ENCODE peak calls at places on chromosomes 5 and 9, in nine cellular contexts. Y is KBM-7; S is AML-193; E is BJ; F is AG08395; B is amniotic stem cell; A is activated naive CD8-positive, alpha-beta T cell treated with anti-CD3 and anti-CD28 coated beads for 36 hours; L is HT-29; O is left ventricle myocardium superior. V is an unnamed sample.

GRCh38 chr9:97938081-97938644 is at the start of gene HEMGN:
- DNase-seq in B (no peak), Y (peak; percentile 69), L (no peak), S (no peak), E (no peak), O (no peak), A (no peak), F (no peak), V (peak; percentile 53)

GRCh38 chr9:111316796-111317195 is 13.2 kb downstream of the OR2K2 start:
- DNase-seq in F (peak; percentile 9), S (no peak), B (no peak), L (no peak), E (peak; percentile 41), Y (no peak), O (no peak), A (no peak), V (no peak)

GRCh38 chr5:55918097-55919035 is 67.2 kb downstream of the IL31RA start:
- DNase-seq in A (peak; percentile 17), Y (no peak), E (no peak), F (no peak), L (no peak), O (no peak), S (no peak), B (no peak), V (peak; percentile 52)

GRCh38 chr9:134678671-134679443 is 37.3 kb downstream of the COL5A1 start:
- DNase-seq in E (no peak), B (no peak), F (no peak), L (no peak), Y (no peak), O (peak; percentile 20), S (no peak), A (no peak), V (no peak)

GRCh38 chr9:13279284-13280162 is at the start of gene MPDZ:
- DNase-seq in F (peak; percentile 80), B (no peak), A (no peak), S (no peak), O (peak; percentile 89), L (no peak), Y (no peak), E (no peak), V (peak; percentile 2)

GRCh38 chr5:15929616-15930303 is 249.8 kb downstream of the MARCHF11 start:
- DNase-seq in E (peak; percentile 42), B (no peak), F (peak; percentile 83), S (no peak), L (no peak), Y (no peak), A (no peak), O (no peak), V (no peak)

GRCh38 chr5:138470322-138471285 is 5.3 kb downstream of the EGR1 start:
- DNase-seq in L (no peak), A (no peak), F (no peak), O (no peak), E (no peak), Y (no peak), B (no peak), S (no peak), V (no peak)

GRCh38 chr5:73136277-73136606 is 15.9 kb downstream of the TMEM171 start:
- DNase-seq in A (no peak), Y (no peak), S (no peak), B (no peak), E (no peak), F (no peak), L (no peak), O (no peak), V (no peak)

GRCh38 chr5:68994645-68995044 is 99.2 kb upstream of the SLC30A5 start:
- DNase-seq in L (no peak), O (no peak), Y (no peak), A (no peak), E (no peak), F (no peak), B (no peak), S (no peak), V (no peak)

GRCh38 chr5:77775773-77776605 is at the start of gene TBCA:
- DNase-seq in Y (peak; percentile 97), F (peak; percentile 94), S (peak; percentile 84), O (peak; percentile 93), A (peak; percentile 96), B (peak; percentile 66), E (peak; percentile 63), L (peak; percentile 87), V (peak; percentile 88)

GRCh38 chr5:179819296-179820126 is 1.2 kb upstream of the SQSTM1 start:
- DNase-seq in S (no peak), A (peak; percentile 66), F (peak; percentile 38), E (no peak), B (no peak), L (peak; percentile 83), O (peak; percentile 78), Y (peak; percentile 47), V (peak; percentile 68)

GRCh38 chr5:72472666-72473422 is 34.4 kb downstream of the ZNF366 start:
- DNase-seq in L (no peak), O (no peak), S (peak; percentile 8), Y (peak; percentile 82), E (no peak), A (no peak), F (no peak), B (no peak), V (no peak)

GRCh38 chr5:15598294-15598902 is 98.4 kb downstream of the FBXL7 start:
- DNase-seq in O (no peak), A (no peak), Y (peak; percentile 30), F (no peak), B (no peak), E (no peak), L (peak; percentile 64), S (no peak), V (peak; percentile 10)

GRCh38 chr9:128053560-128053959 is 13.6 kb downstream of the NAIF1 start:
- DNase-seq in E (no peak), Y (peak; percentile 38), B (no peak), F (no peak), L (no peak), O (no peak), A (no peak), S (peak; percentile 94), V (no peak)

GRCh38 chr5:107361945-107362344 is 308.8 kb downstream of the EFNA5 start:
- DNase-seq in Y (no peak), L (no peak), E (no peak), A (no peak), B (no peak), O (no peak), S (peak; percentile 74), F (no peak), V (no peak)

GRCh38 chr5:22908129-22908528 is 55.0 kb upstream of the CDH12 start:
- DNase-seq in B (no peak), S (no peak), E (no peak), Y (no peak), L (no peak), F (no peak), O (no peak), A (no peak), V (no peak)

GRCh38 chr9:121213136-121213806 is 11.6 kb upstream of the RAB14 start:
- DNase-seq in B (peak; percentile 54), O (peak; percentile 93), A (peak; percentile 74), S (peak; percentile 75), E (peak; percentile 34), F (peak; percentile 91), L (peak; percentile 97), Y (peak; percentile 93), V (peak; percentile 83)

GRCh38 chr9:113580041-113580953 is 116.8 kb downstream of the RGS3 start:
- DNase-seq in O (peak; percentile 82), S (peak; percentile 83), F (no peak), Y (no peak), E (no peak), A (peak; percentile 58), L (peak; percentile 81), B (no peak), V (peak; percentile 86)

GRCh38 chr9:75429531-75430454 is 341.5 kb downstream of the OSTF1 start:
- DNase-seq in A (no peak), L (no peak), O (no peak), B (no peak), F (no peak), S (no peak), E (no peak), Y (no peak), V (no peak)

GRCh38 chr9:115035872-115036612 is 81.9 kb downstream of the TNC start:
- DNase-seq in B (peak; percentile 39), F (peak; percentile 60), Y (no peak), A (peak; percentile 65), S (peak; percentile 22), E (peak; percentile 41), L (no peak), O (no peak), V (peak; percentile 80)

GRCh38 chr5:944621-944927 is 51.9 kb downstream of the TRIP13 start:
- DNase-seq in E (no peak), L (no peak), O (no peak), S (no peak), B (no peak), F (no peak), Y (no peak), A (no peak), V (no peak)

GRCh38 chr5:3031733-3032378 is 280.4 kb upstream of the IRX2 start:
- DNase-seq in O (no peak), B (no peak), F (no peak), A (no peak), S (no peak), Y (no peak), L (no peak), E (no peak), V (no peak)

GRCh38 chr9:99948896-99949295 is 42.4 kb downstream of the STX17 start:
- DNase-seq in L (no peak), S (no peak), E (no peak), B (no peak), Y (no peak), O (no peak), F (no peak), A (no peak), V (no peak)

GRCh38 chr5:96324708-96325107 is 108.3 kb downstream of the PCSK1 start:
- DNase-seq in A (no peak), S (no peak), O (no peak), Y (no peak), E (no peak), B (no peak), L (peak; percentile 73), F (no peak), V (no peak)

GRCh38 chr9:137244486-137245449 is 3.7 kb downstream of the TUBB4B start:
- DNase-seq in A (no peak), L (peak; percentile 57), O (peak; percentile 27), Y (no peak), F (no peak), B (no peak), E (no peak), S (no peak), V (no peak)